ENCODE peak calls at places on chromosomes 16 and 17, in eight cellular contexts. I is CD8-positive, alpha-beta T cell; F is fibroblast of lung; Y is H9; J is effector memory CD4-positive, alpha-beta T cell; Q is tibial artery; U is NT2/D1; V is left ventricle myocardium inferior. Z is an unnamed sample. For H3K4me1, the result is how much of the 10 kb centered on the place peaks cover.

GRCh38 chr17:7577327-7578199 is 1.9 kb upstream of the CD68 start:
- DNase-seq in I (no peak), F (no peak), Y (no peak), J (no peak), Q (no peak), U (no peak), V (no peak), Z (no peak)

GRCh38 chr17:74761931-74762330 is 13.5 kb downstream of the NHERF1 start:
- DNase-seq in I (no peak), F (no peak), Y (no peak), J (no peak), Q (no peak), U (no peak), V (no peak), Z (no peak)

GRCh38 chr16:81593481-81593880 is 148.9 kb downstream of the CMIP start:
- DNase-seq in I (no peak), F (no peak), Y (no peak), J (no peak), Q (no peak), U (no peak), V (no peak), Z (no peak)

GRCh38 chr16:77457046-77457445 is 22.2 kb upstream of the ADAMTS18 start:
- DNase-seq in I (no peak), F (peak), Y (no peak), J (no peak), Q (no peak), U (no peak), V (no peak), Z (no peak)

GRCh38 chr17:6474906-6475305 is 30.7 kb downstream of the PIMREG start:
- DNase-seq in I (no peak), F (no peak), Y (no peak), J (no peak), Q (no peak), U (no peak), V (no peak), Z (no peak)

GRCh38 chr17:60577147-60577925 is 22.7 kb upstream of the PPM1D start:
- DNase-seq in I (no peak), F (peak), Y (peak), J (no peak), Q (peak), U (no peak), V (no peak), Z (no peak)

GRCh38 chr17:83202002-83203000 is 122.9 kb downstream of the METRNL start:
- DNase-seq in I (peak), F (no peak), Y (no peak), J (no peak), Q (peak), U (no peak), V (peak), Z (no peak)

GRCh38 chr17:38967290-38967738 is at the start of gene FBXO47:
- DNase-seq in I (peak), F (peak), Y (peak), J (peak), Q (peak), U (peak), V (peak), Z (no peak)

GRCh38 chr16:27695161-27695560 is 145.2 kb downstream of the KATNIP start:
- DNase-seq in I (no peak), F (no peak), Y (no peak), J (no peak), Q (no peak), U (no peak), V (no peak), Z (no peak)

GRCh38 chr16:72921620-72922019 is 126.3 kb downstream of the ZFHX3 start:
- DNase-seq in I (no peak), F (peak), Y (no peak), J (no peak), Q (peak), U (no peak), V (no peak), Z (no peak)

GRCh38 chr17:81049973-81050551 is 15.1 kb downstream of the BAIAP2 start:
- DNase-seq in I (no peak), F (peak), Y (peak), J (no peak), Q (peak), U (no peak), V (peak), Z (no peak)

GRCh38 chr16:26391833-26392232 is 674.9 kb upstream of the C16orf82 start:
- DNase-seq in I (no peak), F (no peak), Y (no peak), J (no peak), Q (no peak), U (no peak), V (no peak), Z (no peak)

GRCh38 chr17:45311406-45311761 is 5.4 kb downstream of the MAP3K14 start:
- DNase-seq in I (no peak), F (no peak), Y (no peak), J (no peak), Q (no peak), U (no peak), V (no peak), Z (no peak)

GRCh38 chr16:86222965-86223551 is 287.3 kb upstream of the FOXF1 start:
- DNase-seq in I (no peak), F (peak), Y (no peak), J (no peak), Q (no peak), U (no peak), V (no peak), Z (no peak)

GRCh38 chr17:75970011-75970523 is 8.9 kb downstream of the ACOX1 start:
- DNase-seq in I (no peak), F (no peak), Y (no peak), J (no peak), Q (no peak), U (no peak), V (no peak), Z (no peak)

GRCh38 chr16:73605309-73605708 is 557.4 kb upstream of the ZFHX3 start:
- DNase-seq in I (no peak), F (no peak), Y (no peak), J (no peak), Q (no peak), U (peak), V (no peak), Z (no peak)

GRCh38 chr16:51237861-51238378 is 86.8 kb upstream of the SALL1 start:
- DNase-seq in I (no peak), F (no peak), Y (no peak), J (no peak), Q (no peak), U (peak), V (no peak), Z (peak)

GRCh38 chr17:4720787-4721186 is 10.4 kb downstream of the ARRB2 start:
- DNase-seq in I (no peak), F (no peak), Y (no peak), J (no peak), Q (no peak), U (no peak), V (no peak), Z (no peak)

GRCh38 chr16:26717826-26718225 is 348.9 kb upstream of the C16orf82 start:
- DNase-seq in I (no peak), F (no peak), Y (no peak), J (no peak), Q (no peak), U (no peak), V (no peak), Z (no peak)

GRCh38 chr17:68456529-68457167 is 648 bp downstream of the WIPI1 start:
- DNase-seq in I (no peak), F (peak), Y (peak), J (no peak), Q (peak), U (peak), V (peak), Z (no peak)

GRCh38 chr16:90034504-90034903 is 15.2 kb upstream of the DBNDD1 start:
- DNase-seq in I (no peak), F (no peak), Y (no peak), J (no peak), Q (no peak), U (no peak), V (no peak), Z (no peak)

GRCh38 chr16:3063617-3064389 is 1.6 kb upstream of the IL32 start:
- DNase-seq in I (no peak), F (no peak), Y (no peak), J (no peak), Q (no peak), U (peak), V (no peak), Z (no peak)

GRCh38 chr16:9966569-9967157 is 215.6 kb downstream of the GRIN2A start:
- DNase-seq in I (no peak), F (peak), Y (no peak), J (no peak), Q (no peak), U (no peak), V (no peak), Z (no peak)

GRCh38 chr17:59783221-59784016 is 76.0 kb downstream of the VMP1 start:
- DNase-seq in I (no peak), F (peak), Y (no peak), J (no peak), Q (no peak), U (no peak), V (no peak), Z (no peak)

GRCh38 chr17:39194089-39194984 is 3.1 kb downstream of the CACNB1 start:
- DNase-seq in I (no peak), F (peak), Y (peak), J (no peak), Q (peak), U (no peak), V (peak), Z (no peak)

GRCh38 chr17:34400301-34400931 is 37.4 kb upstream of the CCL1 start:
- DNase-seq in I (no peak), F (no peak), Y (peak), J (no peak), Q (no peak), U (no peak), V (no peak), Z (no peak)

GRCh38 chr16:1477033-1477432 is 2.2 kb upstream of the CLCN7 start:
- DNase-seq in I (no peak), F (no peak), Y (no peak), J (no peak), Q (no peak), U (no peak), V (no peak), Z (no peak)
- H3K4me1 ChIP-seq in I (under half), F (under half), Y (under half), J (under half), Q (under half), U (under half), V (under half), Z (under half)

DNA sequence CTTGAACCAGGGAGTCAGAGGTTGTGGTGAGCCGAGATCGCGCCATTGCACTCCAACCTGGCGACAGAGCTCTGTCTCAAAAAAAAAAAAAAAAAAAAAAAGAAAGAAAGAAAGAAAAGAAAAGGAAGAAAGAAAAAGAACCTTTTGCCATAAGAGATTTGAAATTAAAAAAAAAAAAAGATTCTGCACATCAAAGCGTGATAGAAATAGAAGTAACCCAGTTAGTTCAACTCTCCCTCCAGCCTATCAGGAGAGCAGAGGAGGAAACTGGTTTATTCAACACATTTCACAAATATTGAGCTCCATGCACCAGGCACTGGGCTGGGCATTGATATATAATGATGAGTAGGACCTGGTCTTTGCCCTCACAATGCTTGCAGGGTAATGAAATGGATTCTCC is 2.4 kb upstream of the SOCS3 start:
- DNase-seq in I (no peak), F (no peak), Y (no peak), J (no peak), Q (no peak), U (no peak), V (no peak), Z (no peak)
- H3K4me1 ChIP-seq in I (under half), F (under half), Y (under half), J (under half), Q (under half), U (under half), V (half or more), Z (under half)

GRCh38 chr16:67183284-67183626 is 508 bp downstream of the MATCAP1 start:
- DNase-seq in I (no peak), F (no peak), Y (no peak), J (no peak), Q (no peak), U (no peak), V (no peak), Z (no peak)

GRCh38 chr16:67181346-67181745 is 2.4 kb downstream of the MATCAP1 start:
- DNase-seq in I (no peak), F (peak), Y (no peak), J (no peak), Q (no peak), U (no peak), V (no peak), Z (no peak)

GRCh38 chr16:67183627-67184452 is at the start of gene MATCAP1:
- DNase-seq in I (peak), F (peak), Y (peak), J (peak), Q (peak), U (peak), V (peak), Z (peak)

GRCh38 chr16:67180166-67180565 is 3.6 kb downstream of the MATCAP1 start:
- DNase-seq in I (no peak), F (no peak), Y (no peak), J (no peak), Q (no peak), U (no peak), V (no peak), Z (no peak)

DNA sequence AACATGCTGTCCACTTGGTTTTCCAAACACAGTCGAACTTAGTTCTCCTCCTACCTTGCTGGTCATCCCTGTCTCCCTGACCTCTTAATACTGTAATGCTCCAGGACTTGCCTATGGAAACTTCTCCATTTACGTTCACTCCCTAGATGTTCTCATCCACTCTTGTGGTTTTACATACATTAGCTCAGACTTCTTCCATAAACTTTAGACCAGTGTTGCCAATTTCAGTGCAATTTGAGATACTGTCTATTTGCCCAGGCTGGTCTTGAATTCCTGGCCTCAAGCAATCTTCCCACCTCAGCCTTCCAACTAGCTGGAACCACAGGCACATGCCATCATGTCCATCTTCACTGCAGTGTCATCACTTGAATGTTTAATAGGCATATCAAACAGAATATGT is 1.5 kb downstream of the MATCAP1 start:
- DNase-seq in I (no peak), F (no peak), Y (no peak), J (no peak), Q (no peak), U (no peak), V (no peak), Z (no peak)
- H3K4me1 ChIP-seq in I (under half), F (under half), Y (under half), J (under half), Q (under half), U (under half), V (half or more), Z (under half)

GRCh38 chr17:31571124-31571892 is 179.8 kb downstream of the RAB11FIP4 start:
- DNase-seq in I (no peak), F (peak), Y (no peak), J (no peak), Q (peak), U (no peak), V (peak), Z (no peak)

GRCh38 chr17:31570231-31570630 is 178.8 kb downstream of the RAB11FIP4 start:
- DNase-seq in I (no peak), F (no peak), Y (no peak), J (no peak), Q (no peak), U (no peak), V (no peak), Z (no peak)

GRCh38 chr17:31573861-31574260 is 182.4 kb downstream of the RAB11FIP4 start:
- DNase-seq in I (no peak), F (no peak), Y (no peak), J (no peak), Q (no peak), U (no peak), V (no peak), Z (no peak)

GRCh38 chr17:31573047-31573446 is 181.6 kb downstream of the RAB11FIP4 start:
- DNase-seq in I (no peak), F (no peak), Y (no peak), J (no peak), Q (no peak), U (no peak), V (no peak), Z (no peak)

DNA sequence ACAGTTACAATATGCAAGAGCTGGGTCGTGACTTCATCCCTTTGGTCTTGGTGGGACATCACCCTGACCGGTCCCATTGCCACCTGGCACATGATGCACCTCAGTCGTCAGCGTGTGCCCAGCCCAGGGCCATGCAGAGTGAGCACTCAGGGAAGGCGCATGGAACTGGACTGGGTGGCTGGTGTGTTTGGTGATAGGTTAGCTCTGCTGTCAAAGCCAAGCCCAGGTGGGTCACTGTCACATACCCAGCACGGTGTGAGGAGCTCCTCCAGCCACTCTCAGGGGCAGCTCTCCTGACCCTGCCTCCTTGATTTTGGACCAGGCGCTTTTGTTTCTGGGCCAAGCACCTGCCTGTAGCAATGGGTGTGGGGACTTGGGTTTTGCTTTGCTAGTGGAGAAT is 180.9 kb downstream of the RAB11FIP4 start:
- DNase-seq in I (no peak), F (no peak), Y (no peak), J (no peak), Q (no peak), U (no peak), V (no peak), Z (no peak)
- H3K4me1 ChIP-seq in I (under half), F (under half), Y (under half), J (under half), Q (under half), U (under half), V (half or more), Z (under half)

GRCh38 chr17:73231841-73232586 is 29.7 kb downstream of the CPSF4L start:
- DNase-seq in I (peak), F (peak), Y (peak), J (peak), Q (peak), U (peak), V (peak), Z (peak)
- H3K4me1 ChIP-seq in I (under half), F (under half), Y (under half), J (under half), Q (under half), U (under half), V (half or more), Z (under half)

GRCh38 chr17:50137050-50137449 is 7.1 kb upstream of the SAMD14 start:
- DNase-seq in I (no peak), F (no peak), Y (no peak), J (no peak), Q (no peak), U (no peak), V (no peak), Z (no peak)
- H3K4me1 ChIP-seq in I (under half), F (under half), Y (under half), J (under half), Q (under half), U (half or more), V (half or more), Z (under half)

GRCh38 chr16:1047123-1047522 is 25.4 kb upstream of the SSTR5 start:
- DNase-seq in I (no peak), F (no peak), Y (no peak), J (no peak), Q (no peak), U (no peak), V (no peak), Z (no peak)
- H3K4me1 ChIP-seq in I (under half), F (under half), Y (under half), J (under half), Q (under half), U (under half), V (under half), Z (under half)

GRCh38 chr17:29586676-29587469 is 2.6 kb downstream of the GIT1 start:
- DNase-seq in I (no peak), F (no peak), Y (no peak), J (no peak), Q (no peak), U (no peak), V (no peak), Z (no peak)

GRCh38 chr17:29588561-29589411 is 662 bp downstream of the GIT1 start:
- DNase-seq in I (peak), F (peak), Y (no peak), J (peak), Q (no peak), U (no peak), V (no peak), Z (peak)

GRCh38 chr17:29589524-29590260 is at the start of gene GIT1:
- DNase-seq in I (peak), F (peak), Y (peak), J (peak), Q (peak), U (no peak), V (peak), Z (peak)

GRCh38 chr17:29587591-29587990 is 1.9 kb downstream of the GIT1 start:
- DNase-seq in I (no peak), F (no peak), Y (no peak), J (no peak), Q (no peak), U (no peak), V (no peak), Z (no peak)

GRCh38 chr17:29588017-29588557 is 1.4 kb downstream of the GIT1 start:
- DNase-seq in I (no peak), F (peak), Y (no peak), J (no peak), Q (no peak), U (no peak), V (no peak), Z (no peak)
- H3K4me1 ChIP-seq in I (half or more), F (under half), Y (under half), J (half or more), Q (under half), U (under half), V (half or more), Z (under half)

GRCh38 chr16:56915311-56916105 is 16.4 kb upstream of the HERPUD1 start:
- DNase-seq in I (no peak), F (no peak), Y (no peak), J (no peak), Q (peak), U (no peak), V (no peak), Z (no peak)
- H3K4me1 ChIP-seq in I (under half), F (under half), Y (under half), J (under half), Q (under half), U (under half), V (half or more), Z (under half)

DNA sequence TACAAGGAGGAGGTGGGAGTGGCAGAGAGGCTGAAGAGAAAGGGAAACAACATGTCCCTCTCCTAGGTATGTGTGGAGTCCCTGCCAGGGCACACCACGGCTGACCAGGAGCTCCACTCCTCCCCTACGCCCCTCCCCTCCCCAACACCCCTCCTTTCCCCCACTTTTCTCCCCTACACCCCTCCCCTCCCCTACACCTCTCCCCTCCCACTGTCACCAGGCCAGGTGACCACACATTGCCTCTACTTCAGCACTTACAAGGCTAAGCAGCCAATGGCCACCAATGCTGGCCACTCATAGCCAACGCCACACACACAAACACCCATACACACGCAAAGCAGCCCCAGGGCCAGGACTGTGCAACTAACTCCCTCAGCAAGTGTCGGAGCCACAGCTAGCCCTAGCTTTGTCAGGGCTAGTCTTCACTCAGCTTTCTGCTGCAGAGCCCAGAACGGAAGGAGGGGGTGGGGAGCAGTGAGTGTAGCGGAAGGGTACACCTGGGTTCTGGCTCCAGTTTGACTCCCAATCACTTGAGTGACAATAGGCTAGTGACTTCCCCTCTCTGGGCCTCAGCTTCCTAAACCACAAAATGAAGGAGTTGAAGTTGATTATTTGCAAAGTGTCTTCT is 8.2 kb downstream of the CAVIN1 start:
- DNase-seq in I (peak), F (no peak), Y (peak), J (no peak), Q (no peak), U (no peak), V (no peak), Z (no peak)
- H3K4me1 ChIP-seq in I (under half), F (under half), Y (under half), J (under half), Q (under half), U (under half), V (half or more), Z (under half)